ENCODE peak calls at places on chromosomes 16 and 17, in nine cellular contexts. P, V, X, S, G, R, N, U and O are unnamed samples.

GRCh38 chr17:35312790-35313711 is 60.4 kb downstream of the SLFN11 start:
- DNase-seq in G (no peak), P (peak), X (no peak), V (peak), S (peak), N (peak), R (peak), U (peak), O (peak)

GRCh38 chr17:42097691-42098661 is at the start of gene ZNF385C:
- DNase-seq in G (no peak), N (no peak), U (no peak), X (no peak), S (no peak), R (peak), P (no peak), V (no peak), O (no peak)

GRCh38 chr16:72787519-72788268 is 260.2 kb downstream of the ZFHX3 start:
- DNase-seq in P (peak), S (no peak), V (peak), U (peak), N (peak), R (peak), G (peak), X (peak), O (peak)

GRCh38 chr16:86584726-86585721 is 6.7 kb downstream of the FOXL1 start:
- DNase-seq in N (no peak), V (peak), P (no peak), U (no peak), X (no peak), G (no peak), R (no peak), S (no peak), O (peak)

GRCh38 chr16:26709175-26709574 is 357.6 kb upstream of the C16orf82 start:
- DNase-seq in X (no peak), P (no peak), U (no peak), G (no peak), R (no peak), N (no peak), V (no peak), S (no peak), O (no peak)

GRCh38 chr17:5123343-5124124 is 7.7 kb downstream of the USP6 start:
- DNase-seq in S (no peak), N (no peak), U (no peak), R (no peak), V (no peak), X (peak), G (no peak), P (no peak), O (no peak)

GRCh38 chr17:53032861-53033271 is 789.9 kb upstream of the KIF2B start:
- DNase-seq in R (no peak), N (no peak), S (peak), V (peak), G (no peak), P (no peak), X (peak), U (no peak), O (peak)

GRCh38 chr16:83961591-83961990 is 6.5 kb upstream of the NECAB2 start:
- DNase-seq in N (no peak), R (no peak), G (no peak), S (no peak), U (no peak), P (no peak), V (no peak), X (no peak), O (no peak)

GRCh38 chr17:1455291-1455747 is 713 bp downstream of the CRK start:
- DNase-seq in V (peak), G (peak), N (peak), P (peak), U (peak), R (peak), X (peak), S (peak), O (peak)